ENCODE peak calls at places on chromosomes 12 and 14, in eight cellular contexts. V, Q, M, X, C, R, Z and H are unnamed samples.

GRCh38 chr14:101364503-101365328 is 196.6 kb upstream of the DIO3 start:
- DNase-seq in X (peak; percentile 94), Z (no peak), C (peak; percentile 88), Q (no peak), M (peak; percentile 87), R (peak; percentile 98), V (peak; percentile 53), H (no peak)

GRCh38 chr12:69925291-69925690 is 100.3 kb downstream of the MYRFL start:
- DNase-seq in X (no peak), R (no peak), Q (no peak), V (no peak), M (no peak), C (no peak), Z (peak; percentile 91), H (no peak)

GRCh38 chr12:84913151-84913550 is 552 bp upstream of the SLC6A15 start:
- DNase-seq in Z (no peak), V (no peak), X (no peak), Q (no peak), R (no peak), M (no peak), C (peak; percentile 18), H (no peak)

GRCh38 chr12:96172981-96173380 is 21.2 kb upstream of the ELK3 start:
- DNase-seq in R (no peak), Q (no peak), Z (no peak), X (no peak), V (no peak), M (no peak), C (no peak), H (no peak)

GRCh38 chr14:68459480-68460136 is 333.3 kb downstream of the ZFP36L1 start:
- DNase-seq in C (no peak), Q (no peak), R (no peak), X (no peak), Z (no peak), V (no peak), M (no peak), H (no peak)

GRCh38 chr14:92945959-92946846 is 23.3 kb downstream of the CHGA start:
- DNase-seq in M (no peak), V (peak; percentile 67), Q (peak; percentile 60), R (peak; percentile 79), Z (no peak), X (no peak), C (peak; percentile 75), H (peak; percentile 88)

GRCh38 chr14:76351941-76352340 is 24.0 kb upstream of the ESRRB start:
- DNase-seq in R (no peak), X (no peak), C (no peak), Q (no peak), M (no peak), V (no peak), Z (no peak), H (no peak)

GRCh38 chr12:90770861-90771260 is 184.1 kb downstream of the CCER1 start:
- DNase-seq in X (no peak), V (no peak), Z (no peak), R (no peak), M (no peak), Q (no peak), C (no peak), H (no peak)

GRCh38 chr12:75655233-75655879 is 143.9 kb upstream of the KRR1 start:
- DNase-seq in M (no peak), Z (no peak), Q (no peak), V (no peak), C (no peak), X (no peak), R (no peak), H (no peak)

GRCh38 chr14:104023325-104024055 is 62.0 kb upstream of the ASPG start:
- DNase-seq in M (no peak), Q (no peak), X (no peak), C (no peak), R (no peak), Z (no peak), V (no peak), H (no peak)

GRCh38 chr12:7638064-7638763 is 27.5 kb downstream of the APOBEC1 start:
- DNase-seq in Q (no peak), X (no peak), Z (no peak), V (no peak), R (no peak), C (no peak), M (no peak), H (no peak)

DNA sequence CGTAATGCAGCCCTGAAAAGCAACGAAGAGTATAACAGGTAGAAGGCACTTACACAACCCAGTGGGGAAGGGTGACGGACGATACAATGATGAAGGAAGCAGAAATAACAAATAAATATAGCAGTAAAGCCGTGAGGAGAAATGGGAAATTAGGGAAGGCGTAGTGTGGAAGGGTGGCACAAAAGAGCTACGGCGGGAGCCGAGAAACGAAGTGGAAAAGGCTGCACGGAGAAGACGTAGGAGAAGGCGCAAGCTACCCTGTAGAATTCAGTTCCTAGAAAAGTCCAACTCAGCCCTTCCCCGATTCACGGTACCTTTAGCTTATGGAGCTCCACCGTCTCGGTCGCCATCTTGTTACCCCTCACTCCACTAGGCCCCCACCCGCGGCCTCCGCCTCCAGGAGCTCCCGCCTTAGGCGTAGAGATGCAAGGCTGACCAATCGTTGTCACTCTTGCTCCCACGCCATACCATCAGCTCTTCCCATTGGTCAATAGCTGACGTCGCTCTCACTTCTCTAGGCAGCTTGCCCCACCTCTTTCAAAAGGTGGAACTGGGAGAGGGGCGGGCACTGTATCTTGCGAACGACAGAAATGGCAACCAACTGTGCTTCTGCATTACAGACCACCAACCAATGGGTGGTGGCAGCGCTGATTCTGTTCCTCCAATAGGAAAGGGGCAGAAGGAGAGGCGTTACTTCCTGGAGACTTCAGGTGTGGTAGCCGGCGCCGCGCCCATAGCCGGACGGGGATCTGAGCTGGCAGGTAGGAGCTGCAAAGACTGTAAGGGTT is at the start of the genes ORMDL2 and SARNP:
- DNase-seq in V (peak; percentile 98), R (peak; percentile 99), Q (peak; percentile 100), C (peak; percentile 100), M (peak; percentile 94), X (peak; percentile 100), Z (peak; percentile 100), H (peak; percentile 96)
- TF ChIP-seq POLR2A in V (peak; percentile 85), R (peak; percentile 73), Q (peak; percentile 74), C (no peak), M (peak; percentile 77), X (no peak), Z (peak; percentile 70), H (peak; percentile 55)

GRCh38 chr12:103785243-103786031 is 55.6 kb downstream of the NT5DC3 start:
- DNase-seq in M (no peak), V (no peak), Z (peak; percentile 18), X (no peak), C (no peak), Q (no peak), R (peak; percentile 14), H (no peak)

GRCh38 chr12:103786201-103786600 is 54.8 kb downstream of the NT5DC3 start:
- DNase-seq in Q (no peak), C (no peak), M (no peak), V (no peak), X (no peak), Z (no peak), R (peak; percentile 26), H (no peak)

GRCh38 chr12:103780992-103781391 is 60.0 kb downstream of the NT5DC3 start:
- DNase-seq in V (no peak), C (no peak), M (no peak), Q (no peak), Z (no peak), R (no peak), X (no peak), H (no peak)

GRCh38 chr12:103782399-103782798 is 58.6 kb downstream of the NT5DC3 start:
- DNase-seq in R (peak; percentile 25), Z (no peak), C (no peak), Q (no peak), V (no peak), X (no peak), M (no peak), H (no peak)

DNA sequence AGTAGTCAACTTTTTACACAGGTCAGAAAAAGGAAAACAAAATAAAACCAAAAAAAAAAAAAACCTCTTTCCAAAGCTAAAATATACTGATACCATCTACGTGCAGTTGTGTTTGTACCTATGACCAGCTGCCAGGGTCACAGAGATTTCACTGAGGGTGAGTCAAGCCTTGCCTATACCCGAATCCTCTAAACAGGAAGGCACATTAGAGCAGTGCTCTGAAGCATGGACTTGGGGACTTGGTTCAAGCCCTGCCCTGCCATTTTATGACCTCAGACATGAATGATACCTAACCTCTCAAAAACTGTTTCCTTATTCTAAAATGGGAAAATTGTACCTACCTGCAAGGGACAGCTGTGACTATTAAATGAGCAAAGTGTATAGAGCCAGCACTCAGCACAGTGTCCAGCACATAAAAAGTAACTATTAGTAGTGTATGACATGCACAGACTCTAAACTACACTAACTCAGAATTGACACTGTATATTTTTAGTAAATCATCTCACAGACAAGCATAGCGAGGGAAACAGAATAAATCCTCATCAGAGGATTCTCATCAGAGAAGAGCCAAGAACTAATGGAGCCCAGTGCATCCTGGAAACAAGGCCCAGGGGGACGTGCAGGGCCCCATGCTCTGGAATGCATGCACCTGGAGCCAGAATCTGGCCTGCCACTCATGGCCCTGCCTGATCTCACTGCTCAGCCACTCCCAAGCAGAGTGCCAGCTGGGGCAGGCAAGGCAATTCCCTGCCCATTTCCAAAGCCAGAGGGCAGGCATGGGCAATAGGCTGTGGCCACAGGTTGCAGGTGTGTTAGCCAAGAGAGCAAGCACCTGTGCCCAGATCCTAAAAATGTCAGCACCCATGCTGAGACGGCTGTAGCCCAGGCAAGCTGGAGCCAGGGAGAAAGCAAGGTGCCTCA is 57.0 kb downstream of the NT5DC3 start:
- DNase-seq in Z (no peak), V (peak; percentile 45), Q (no peak), X (no peak), C (no peak), R (peak; percentile 64), M (no peak), H (peak; percentile 35)
- H3K36me3 ChIP-seq in Z (peaks cover 19% of the 10 kb centered on the region), V (peaks cover 1% of the 10 kb centered on the region), Q (peaks cover 20% of the 10 kb centered on the region), X (no peaks in the 10 kb centered on the region), C (no peaks in the 10 kb centered on the region), R (peaks cover 68% of the 10 kb centered on the region), M (no peaks in the 10 kb centered on the region), H (no peaks in the 10 kb centered on the region)

DNA sequence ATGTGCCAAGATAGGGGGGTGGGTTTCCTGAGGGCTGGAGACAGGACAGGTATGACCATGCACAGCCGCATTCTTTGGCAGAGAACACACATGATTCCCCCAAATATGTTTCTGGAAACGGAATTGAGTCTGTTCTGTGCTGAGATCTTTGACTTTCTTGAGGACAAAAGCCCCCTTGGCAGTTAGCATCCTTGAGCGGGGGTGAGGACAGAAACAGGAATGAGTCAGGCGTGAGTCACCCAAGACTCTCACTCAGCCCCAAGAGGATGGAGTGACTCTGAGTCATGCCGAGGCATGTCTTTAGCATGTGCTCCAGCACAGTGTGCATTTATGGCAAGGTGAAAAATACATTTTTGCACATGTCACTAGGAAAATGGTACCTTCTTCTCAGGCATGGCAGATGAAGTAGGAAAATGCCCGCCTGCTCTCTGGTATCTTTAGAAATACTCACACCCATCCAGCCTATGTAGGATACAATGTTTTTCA is 52.1 kb downstream of the DAD1 start:
- DNase-seq in Q (peak; percentile 98), X (no peak), R (peak; percentile 86), M (no peak), Z (no peak), V (peak; percentile 31), C (no peak), H (no peak)
- TF ChIP-seq POLR2A in Q (no peak), X (no peak), R (no peak), M (no peak), Z (no peak), V (no peak), C (no peak), H (no peak)

DNA sequence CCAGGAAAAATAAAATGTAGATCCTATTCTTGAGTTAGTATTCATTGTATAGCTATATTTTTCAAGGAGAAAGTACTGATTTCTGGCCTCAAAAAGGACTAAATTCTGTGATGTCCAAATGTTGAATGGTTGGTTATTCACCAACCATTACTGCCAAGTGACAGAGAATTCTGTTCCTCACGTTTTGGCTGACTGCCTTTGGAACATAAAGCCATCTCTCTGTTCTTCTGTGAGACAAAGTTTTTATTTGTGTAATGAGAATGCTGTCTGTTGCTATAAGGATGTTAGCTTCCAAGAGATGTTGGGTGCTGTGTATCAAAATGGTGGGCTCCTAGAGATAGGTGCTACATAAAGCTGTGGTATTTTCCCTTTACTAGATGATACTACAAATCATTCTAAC is 9.3 kb downstream of the ZNF410 start:
- DNase-seq in Z (no peak), X (no peak), M (no peak), V (no peak), Q (no peak), C (no peak), R (no peak), H (no peak)
- H3K36me3 ChIP-seq in Z (peaks cover 16% of the 10 kb centered on the region), X (no peaks in the 10 kb centered on the region), M (no peaks in the 10 kb centered on the region), V (peaks cover 36% of the 10 kb centered on the region), Q (peaks cover 31% of the 10 kb centered on the region), C (no peaks in the 10 kb centered on the region), R (peaks cover 5% of the 10 kb centered on the region), H (peaks cover 7% of the 10 kb centered on the region)